ENCODE peak calls at places on chromosome 15, in five cellular contexts. N is stomach, C is heart left ventricle, L is tibial nerve, O is body of pancreas. W is an unnamed sample.

GRCh38 chr15:75437721-75438120 is 13.8 kb downstream of the SIN3A start:
- DNase-seq in L (no peak), C (no peak), O (no peak), N (no peak), W (no peak)

GRCh38 chr15:27645672-27646071 is 453.4 kb downstream of the OCA2 start:
- DNase-seq in C (no peak), N (no peak), O (no peak), L (no peak), W (no peak)

GRCh38 chr15:101697488-101697887 is 26.8 kb downstream of the TARS3 start:
- DNase-seq in C (no peak), N (no peak), O (no peak), L (no peak), W (no peak)

GRCh38 chr15:80228959-80229610 is 22.9 kb downstream of the CTXND1 start:
- DNase-seq in C (no peak), N (no peak), L (no peak), O (no peak), W (no peak)

GRCh38 chr15:76337047-76337738 is 620 bp downstream of the ISL2 start:
- DNase-seq in N (no peak), L (no peak), C (no peak), O (no peak), W (no peak)

GRCh38 chr15:37819191-37819590 is 115.2 kb upstream of the TMCO5A start:
- DNase-seq in C (no peak), N (no peak), O (no peak), L (no peak), W (no peak)

GRCh38 chr15:39781147-39781966 is 1.3 kb downstream of the FSIP1 start:
- DNase-seq in L (no peak), O (no peak), C (no peak), N (no peak), W (no peak)

GRCh38 chr15:65791335-65792129 is 561 bp downstream of the DENND4A start:
- DNase-seq in N (peak), C (peak), O (peak), L (peak), W (peak)

GRCh38 chr15:76058714-76059319 is 968 bp upstream of the TMEM266 start:
- DNase-seq in L (no peak), O (peak), C (no peak), N (no peak), W (peak)

GRCh38 chr15:29034151-29034550 is 148.4 kb downstream of the APBA2 start:
- DNase-seq in L (no peak), O (no peak), C (no peak), N (no peak), W (no peak)

GRCh38 chr15:92668086-92668485 is 12.5 kb upstream of the FAM174B start:
- DNase-seq in C (no peak), L (no peak), N (no peak), O (no peak), W (no peak)

GRCh38 chr15:55288006-55288717 is 1.5 kb downstream of the RAB27A start:
- DNase-seq in C (no peak), O (no peak), L (no peak), N (no peak), W (no peak)

GRCh38 chr15:57153140-57153539 is 223.2 kb upstream of the CGNL1 start:
- DNase-seq in O (no peak), N (no peak), L (no peak), C (no peak), W (no peak)

GRCh38 chr15:51198701-51199253 is 104.1 kb upstream of the TNFAIP8L3 start:
- DNase-seq in L (no peak), C (no peak), N (no peak), O (no peak), W (no peak)
- TF ChIP-seq POLR2A in L (no peak), C (no peak), N (no peak), O (no peak), W (no peak)

GRCh38 chr15:100108846-100109245 is 232.9 kb downstream of the ADAMTS17 start:
- DNase-seq in O (no peak), C (no peak), L (no peak), N (no peak), W (peak)
- TF ChIP-seq CTCF in O (no peak), C (no peak), L (no peak), N (no peak), W (no peak)

DNA sequence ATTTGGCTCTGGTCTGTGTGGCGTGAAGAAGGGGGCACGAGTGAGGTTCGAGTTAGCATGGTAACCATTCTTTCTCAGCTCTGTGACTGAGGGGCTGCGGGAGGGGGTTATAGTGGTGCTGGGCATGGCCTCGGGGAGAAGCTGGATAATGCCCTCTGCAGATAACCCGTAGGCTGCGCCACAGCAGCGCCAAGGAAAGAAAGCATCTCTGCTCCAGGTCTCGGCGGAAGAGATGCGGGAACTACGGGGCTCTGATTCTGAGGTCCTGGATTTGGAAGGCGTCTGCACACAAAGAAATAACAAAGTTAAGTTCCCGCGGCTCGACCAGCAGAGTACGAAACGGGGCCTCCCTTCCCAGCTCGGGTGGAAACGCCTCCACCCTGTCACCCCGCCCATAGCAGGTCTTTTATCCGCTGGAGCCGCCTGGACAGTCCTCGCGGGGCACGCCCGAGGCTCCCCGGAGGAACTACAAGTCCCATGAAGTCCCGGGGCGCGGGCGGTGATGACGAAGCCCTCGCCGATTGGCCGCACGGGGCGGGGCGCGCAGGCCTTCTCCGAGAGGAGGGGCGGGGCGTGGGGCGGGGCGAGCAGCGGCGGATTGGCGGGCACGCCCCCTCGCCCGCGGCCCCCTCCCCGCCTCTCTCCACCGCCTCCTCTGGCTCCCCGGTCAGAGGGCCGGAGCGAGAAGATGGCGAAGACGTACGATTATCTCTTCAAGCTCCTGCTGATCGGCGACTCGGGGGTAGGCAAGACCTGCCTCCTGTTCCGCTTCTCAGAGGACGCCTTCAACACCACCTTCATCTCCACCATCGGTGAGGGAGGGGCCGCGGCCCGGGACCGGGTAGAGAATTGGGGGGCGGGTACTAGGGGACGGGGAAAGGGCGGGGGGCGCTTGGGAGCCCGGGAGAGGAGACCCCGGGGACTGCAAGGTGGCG is at the start of gene RAB8B:
- DNase-seq in N (peak), C (peak), O (peak), L (peak), W (peak)
- TF ChIP-seq POLR2A in N (no peak), C (peak), O (no peak), L (peak), W (peak)

GRCh38 chr15:78810003-78810376 is 1.3 kb downstream of the ADAMTS7 start:
- DNase-seq in L (no peak), N (no peak), O (no peak), C (no peak), W (no peak)

GRCh38 chr15:78810377-78811123 is 714 bp downstream of the ADAMTS7 start:
- DNase-seq in O (peak), L (no peak), C (peak), N (peak), W (peak)

GRCh38 chr15:78811124-78811824 is at the start of gene ADAMTS7:
- DNase-seq in N (peak), C (peak), O (peak), L (peak), W (peak)

GRCh38 chr15:78808550-78808949 is 2.7 kb downstream of the ADAMTS7 start:
- DNase-seq in O (no peak), C (peak), L (no peak), N (no peak), W (peak)

GRCh38 chr15:78811825-78812183 is 540 bp upstream of the ADAMTS7 start:
- DNase-seq in L (no peak), O (no peak), N (no peak), C (no peak), W (peak)
- TF ChIP-seq CTCF in L (no peak), O (no peak), N (no peak), C (no peak), W (no peak)

GRCh38 chr15:72229947-72230196 is 1.1 kb downstream of the PKM start:
- DNase-seq in N (no peak), C (no peak), L (no peak), O (no peak), W (no peak)

GRCh38 chr15:72231066-72231846 is at the start of gene PKM:
- DNase-seq in N (peak), L (peak), C (peak), O (peak), W (peak)

GRCh38 chr15:72231847-72232461 is 964 bp upstream of the PKM start:
- DNase-seq in O (no peak), C (peak), N (peak), L (no peak), W (peak)

GRCh38 chr15:72229076-72229946 is 1.7 kb downstream of the PKM start:
- DNase-seq in O (no peak), N (no peak), C (peak), L (no peak), W (no peak)

GRCh38 chr15:72230197-72231065 is 559 bp downstream of the PKM start:
- DNase-seq in C (peak), O (peak), N (peak), L (peak), W (peak)
- TF ChIP-seq POLR2A in C (peak), O (peak), N (no peak), L (peak), W (peak)

W was measured in adrenal gland.